ENCODE peak calls at places on chromosomes 7 and 10, in six cellular contexts. One of them, this sample, is unnamed.

GRCh38 chr10:77819210-77820140 is 107.1 kb downstream of the DLG5 start:
- DNase-seq in ascending aorta: no peak
- DNase-seq in tibial nerve: no peak
- DNase-seq in AG04449: no peak
- DNase-seq in heart left ventricle: peak
- DNase-seq in ovary: no peak
- DNase-seq in this sample: no peak

GRCh38 chr7:95684037-95684436 is 87.7 kb upstream of the PDK4 start:
- DNase-seq in ascending aorta: no peak
- DNase-seq in AG04449: no peak
- DNase-seq in ovary: no peak
- DNase-seq in tibial nerve: no peak
- DNase-seq in heart left ventricle: no peak
- DNase-seq in this sample: no peak

GRCh38 chr7:20562461-20562860 is 53.0 kb upstream of the ABCB5 start:
- DNase-seq in ascending aorta: no peak
- DNase-seq in AG04449: no peak
- DNase-seq in heart left ventricle: no peak
- DNase-seq in tibial nerve: no peak
- DNase-seq in ovary: no peak
- DNase-seq in this sample: no peak

GRCh38 chr7:114084381-114085312 is 165.8 kb upstream of the PPP1R3A start:
- DNase-seq in tibial nerve: peak
- DNase-seq in AG04449: no peak
- DNase-seq in heart left ventricle: peak
- DNase-seq in ovary: peak
- DNase-seq in ascending aorta: peak
- DNase-seq in this sample: no peak

GRCh38 chr7:151837285-151838042 is 39.5 kb downstream of the PRKAG2 start:
- DNase-seq in AG04449: no peak
- DNase-seq in ascending aorta: no peak
- DNase-seq in tibial nerve: no peak
- DNase-seq in ovary: no peak
- DNase-seq in heart left ventricle: no peak
- DNase-seq in this sample: no peak

GRCh38 chr7:41878331-41879112 is 175.6 kb upstream of the INHBA start:
- DNase-seq in ovary: no peak
- DNase-seq in heart left ventricle: no peak
- DNase-seq in ascending aorta: no peak
- DNase-seq in tibial nerve: no peak
- DNase-seq in AG04449: no peak
- DNase-seq in this sample: no peak

GRCh38 chr10:102632394-102633062 is 11.8 kb upstream of the TRIM8 start:
- DNase-seq in heart left ventricle: peak
- DNase-seq in tibial nerve: no peak
- DNase-seq in ovary: peak
- DNase-seq in AG04449: no peak
- DNase-seq in ascending aorta: no peak
- DNase-seq in this sample: no peak

GRCh38 chr7:20317413-20317812 is 13.3 kb upstream of the ITGB8 start:
- DNase-seq in AG04449: no peak
- DNase-seq in ovary: no peak
- DNase-seq in heart left ventricle: no peak
- DNase-seq in ascending aorta: no peak
- DNase-seq in tibial nerve: no peak
- DNase-seq in this sample: no peak

GRCh38 chr10:118102116-118102515 is 55.4 kb upstream of the RAB11FIP2 start:
- DNase-seq in AG04449: peak
- DNase-seq in tibial nerve: no peak
- DNase-seq in heart left ventricle: no peak
- DNase-seq in ascending aorta: no peak
- DNase-seq in ovary: no peak
- DNase-seq in this sample: no peak

GRCh38 chr10:49518982-49519578 is 19.8 kb downstream of the ERCC6 start:
- DNase-seq in AG04449: no peak
- DNase-seq in ovary: no peak
- DNase-seq in tibial nerve: no peak
- DNase-seq in ascending aorta: no peak
- DNase-seq in heart left ventricle: no peak
- DNase-seq in this sample: no peak

GRCh38 chr7:142307246-142307900 is 49.5 kb upstream of the PRSS58 start:
- DNase-seq in AG04449: no peak
- DNase-seq in tibial nerve: no peak
- DNase-seq in ascending aorta: no peak
- DNase-seq in ovary: no peak
- DNase-seq in heart left ventricle: no peak
- DNase-seq in this sample: no peak

GRCh38 chr10:34798654-34799053 is 16.4 kb downstream of the PARD3 start:
- DNase-seq in AG04449: no peak
- DNase-seq in heart left ventricle: no peak
- DNase-seq in ovary: no peak
- DNase-seq in tibial nerve: no peak
- DNase-seq in ascending aorta: no peak
- DNase-seq in this sample: no peak

DNA sequence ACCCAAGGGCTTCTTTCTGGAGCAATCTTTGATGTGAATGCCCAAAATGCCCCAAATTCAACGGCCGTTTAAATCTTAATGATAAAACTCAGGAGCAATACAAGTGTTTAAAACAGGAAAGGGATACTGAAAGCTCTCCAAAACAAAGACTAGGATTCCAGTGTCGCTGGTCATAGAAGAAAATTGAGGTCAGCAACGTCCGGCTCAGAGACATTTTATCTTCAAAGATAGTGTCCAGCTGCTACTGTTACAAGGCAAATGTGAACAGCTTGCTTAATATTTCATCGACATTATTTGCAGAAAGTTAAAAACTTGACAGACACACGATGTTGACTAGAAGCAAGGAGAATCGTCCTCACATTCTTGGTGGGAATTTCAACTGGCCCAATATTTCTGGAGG is 15.4 kb upstream of the CTBP2 start:
- DNase-seq in heart left ventricle: no peak
- DNase-seq in ovary: no peak
- DNase-seq in AG04449: no peak
- DNase-seq in tibial nerve: no peak
- DNase-seq in ascending aorta: no peak
- DNase-seq in this sample: no peak
- TF ChIP-seq CTCF in heart left ventricle: no peak
- TF ChIP-seq CTCF in ovary: no peak
- TF ChIP-seq CTCF in AG04449: no peak
- TF ChIP-seq CTCF in tibial nerve: no peak
- TF ChIP-seq CTCF in ascending aorta: no peak
- TF ChIP-seq CTCF in this sample: no peak

DNA sequence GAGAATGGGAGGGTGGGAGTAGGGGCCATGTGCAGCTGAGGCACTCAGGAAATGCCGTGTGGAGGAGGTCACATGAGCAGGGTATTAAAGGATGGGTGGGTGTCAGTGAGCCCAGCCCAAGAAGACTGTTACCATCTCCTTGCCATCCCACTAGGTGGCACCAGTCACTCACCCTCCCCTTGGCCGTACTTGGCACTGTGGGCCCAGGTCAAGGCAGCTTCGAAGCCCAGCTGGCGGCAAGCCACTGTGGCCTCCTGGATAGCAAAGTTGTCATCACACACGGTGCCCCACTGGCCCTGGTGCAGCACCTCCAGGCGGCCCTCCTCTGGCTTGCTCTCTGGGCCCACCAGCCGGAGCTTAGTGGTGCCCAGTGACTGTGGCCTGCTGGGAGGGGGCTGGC is 5.4 kb downstream of the LOXL4 start:
- DNase-seq in ascending aorta: no peak
- DNase-seq in ovary: no peak
- DNase-seq in AG04449: no peak
- DNase-seq in heart left ventricle: peak
- DNase-seq in tibial nerve: no peak
- DNase-seq in this sample: no peak
- TF ChIP-seq CTCF in ascending aorta: peak
- TF ChIP-seq CTCF in ovary: no peak
- TF ChIP-seq CTCF in AG04449: peak
- TF ChIP-seq CTCF in heart left ventricle: peak
- TF ChIP-seq CTCF in tibial nerve: peak
- TF ChIP-seq CTCF in this sample: peak

DNA sequence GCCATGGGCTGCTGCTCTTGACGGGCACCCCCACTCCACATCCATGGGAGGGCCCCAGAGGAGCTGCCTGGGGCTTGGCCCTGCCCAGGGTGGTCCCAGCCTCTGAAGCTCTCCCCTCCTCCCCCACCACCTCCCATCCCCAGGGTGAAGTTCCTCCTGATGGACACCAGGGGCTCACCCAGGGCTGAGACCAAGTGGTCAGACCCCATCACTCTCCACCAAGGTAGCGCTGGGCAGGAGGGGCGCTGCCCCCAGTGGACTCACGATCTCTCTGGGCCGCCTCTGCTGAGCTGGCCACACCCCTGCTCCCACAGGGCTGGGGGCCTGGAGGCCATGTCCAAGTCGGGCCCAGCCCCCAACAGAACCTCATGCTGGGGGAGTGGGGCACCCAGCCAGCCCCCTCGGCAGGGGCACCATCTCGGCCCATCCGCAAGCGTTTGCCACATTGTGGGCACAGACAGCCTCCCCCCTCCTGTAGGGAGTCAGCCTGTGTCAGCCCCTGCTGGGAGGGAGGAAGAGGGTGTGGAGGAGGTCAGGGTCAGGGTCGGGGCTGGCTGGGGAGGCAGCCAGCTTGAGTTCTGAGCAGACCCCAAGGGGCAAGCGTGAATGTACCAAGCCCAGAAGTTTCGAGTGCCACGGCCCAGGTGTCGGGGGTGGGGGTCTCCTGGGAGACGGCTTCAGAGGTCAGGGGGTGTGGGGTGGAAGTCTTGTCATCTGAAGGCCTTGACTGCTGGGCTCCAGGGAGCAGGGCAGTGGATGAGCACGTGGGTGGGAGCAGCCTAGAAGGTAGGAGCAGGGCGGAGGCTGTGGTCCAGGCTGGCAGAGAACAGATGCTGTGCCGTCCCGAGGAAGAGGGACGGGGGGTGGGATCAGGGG is 2.8 kb downstream of the UPK3B start:
- DNase-seq in ascending aorta: no peak
- DNase-seq in tibial nerve: no peak
- DNase-seq in heart left ventricle: no peak
- DNase-seq in ovary: no peak
- DNase-seq in AG04449: no peak
- DNase-seq in this sample: no peak
- TF ChIP-seq CTCF in ascending aorta: no peak
- TF ChIP-seq CTCF in tibial nerve: peak
- TF ChIP-seq CTCF in heart left ventricle: no peak
- TF ChIP-seq CTCF in ovary: no peak
- TF ChIP-seq CTCF in AG04449: peak
- TF ChIP-seq CTCF in this sample: peak

DNA sequence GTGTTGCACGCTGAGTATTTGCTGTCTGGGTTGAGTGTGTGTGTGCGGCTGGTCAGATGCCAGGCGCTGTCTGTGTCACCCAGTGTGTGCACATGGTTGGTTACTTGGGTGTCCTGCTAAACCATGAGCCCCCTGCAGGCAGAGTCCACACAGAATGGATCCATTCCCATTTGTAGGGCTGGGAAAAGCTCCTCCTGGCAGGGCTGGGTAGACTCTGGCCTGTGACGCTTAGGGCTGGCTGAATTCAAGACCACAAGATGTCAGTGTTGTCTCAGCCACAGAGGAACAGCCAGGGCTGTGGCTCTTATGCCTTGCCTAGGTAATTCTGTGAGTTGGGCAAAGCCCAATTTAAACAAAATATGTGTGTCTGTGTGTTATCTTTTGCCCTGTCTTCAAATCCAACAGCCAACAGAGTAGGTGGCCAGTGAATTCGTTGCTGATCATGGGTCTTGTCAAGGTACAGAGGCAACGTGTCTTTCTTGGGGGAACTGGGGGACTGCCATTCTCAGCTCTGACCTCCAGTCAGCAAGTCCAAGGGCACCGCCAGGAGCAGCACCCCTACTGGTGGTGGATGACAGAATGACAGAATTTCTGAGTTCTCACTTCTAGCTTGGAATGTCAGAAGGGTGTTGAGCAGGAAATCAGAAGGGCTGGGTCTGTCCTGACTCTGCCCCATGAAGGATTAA is 285.1 kb downstream of the CCSER2 start:
- DNase-seq in tibial nerve: no peak
- DNase-seq in AG04449: no peak
- DNase-seq in heart left ventricle: peak
- DNase-seq in ascending aorta: no peak
- DNase-seq in ovary: no peak
- DNase-seq in this sample: no peak
- TF ChIP-seq CTCF in tibial nerve: peak
- TF ChIP-seq CTCF in AG04449: no peak
- TF ChIP-seq CTCF in heart left ventricle: peak
- TF ChIP-seq CTCF in ascending aorta: no peak
- TF ChIP-seq CTCF in ovary: no peak
- TF ChIP-seq CTCF in this sample: peak

GRCh38 chr7:44846816-44847508 is 925 bp downstream of the H2AZ2 start:
- DNase-seq in ascending aorta: no peak
- DNase-seq in heart left ventricle: no peak
- DNase-seq in ovary: no peak
- DNase-seq in tibial nerve: no peak
- DNase-seq in AG04449: no peak
- DNase-seq in this sample: no peak
- TF ChIP-seq CTCF in ascending aorta: no peak
- TF ChIP-seq CTCF in heart left ventricle: no peak
- TF ChIP-seq CTCF in ovary: no peak
- TF ChIP-seq CTCF in tibial nerve: no peak
- TF ChIP-seq CTCF in AG04449: no peak
- TF ChIP-seq CTCF in this sample: no peak

DNA sequence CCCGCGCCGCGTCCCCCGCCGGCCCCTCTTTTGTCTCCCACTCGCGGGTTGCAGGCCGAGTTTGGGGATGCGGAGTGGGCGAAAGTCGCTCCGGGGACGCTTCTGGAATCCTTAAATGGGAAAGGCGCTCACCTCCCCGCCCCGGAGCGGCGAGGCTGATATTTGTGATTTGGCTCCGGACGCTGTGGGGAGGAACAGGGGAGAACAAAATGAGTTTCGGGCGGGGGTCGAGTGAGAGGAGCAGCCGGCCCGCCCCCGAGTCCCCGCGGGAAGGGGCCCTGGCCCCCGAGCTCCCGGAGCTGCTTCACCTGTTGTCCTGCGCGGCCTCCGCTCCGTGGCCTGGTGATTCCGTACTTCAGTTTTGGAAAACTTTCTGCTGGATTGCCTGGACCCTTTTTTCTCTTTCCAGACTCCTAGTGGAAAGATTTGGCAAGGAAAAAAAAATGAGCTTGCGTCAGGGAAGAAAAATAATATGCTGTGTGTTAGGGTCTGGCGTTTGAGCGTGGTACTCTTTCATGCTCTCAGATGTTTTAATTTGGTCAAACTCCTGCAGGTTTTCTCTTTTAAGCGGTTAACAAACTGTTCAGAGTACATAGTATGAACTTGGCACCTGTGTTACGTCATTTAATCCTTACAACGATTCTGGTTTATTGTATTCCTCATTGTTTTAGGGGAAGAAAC is 831 bp downstream of the BMPR1A start:
- DNase-seq in tibial nerve: peak
- DNase-seq in heart left ventricle: peak
- DNase-seq in AG04449: no peak
- DNase-seq in ovary: peak
- DNase-seq in ascending aorta: peak
- DNase-seq in this sample: no peak
- TF ChIP-seq CTCF in tibial nerve: peak
- TF ChIP-seq CTCF in heart left ventricle: peak
- TF ChIP-seq CTCF in AG04449: peak
- TF ChIP-seq CTCF in ovary: peak
- TF ChIP-seq CTCF in ascending aorta: peak
- TF ChIP-seq CTCF in this sample: peak

This sample was measured in AG04450.